ENCODE peak calls at places on chromosomes 1 and 21, in ten cellular contexts. One of them, this sample, is unnamed.

GRCh38 chr1:214438059-214438458 is 113.3 kb downstream of the PTPN14 start:
- DNase-seq in Peyer's patch: no peak
- DNase-seq in right lobe of liver: no peak
- DNase-seq in GM12891: no peak
- DNase-seq in breast epithelium: no peak
- DNase-seq in ovary: peak
- DNase-seq in stomach: no peak
- DNase-seq in tibial nerve: no peak
- DNase-seq in GM12892: no peak
- DNase-seq in transverse colon: no peak
- DNase-seq in this sample: no peak

GRCh38 chr21:35202431-35202830 is 153.3 kb upstream of the RUNX1 start:
- DNase-seq in Peyer's patch: no peak
- DNase-seq in GM12892: no peak
- DNase-seq in stomach: no peak
- DNase-seq in GM12891: no peak
- DNase-seq in breast epithelium: no peak
- DNase-seq in right lobe of liver: no peak
- DNase-seq in tibial nerve: no peak
- DNase-seq in ovary: no peak
- DNase-seq in transverse colon: no peak
- DNase-seq in this sample: no peak

GRCh38 chr1:184189361-184189760 is 137.8 kb downstream of the TSEN15 start:
- DNase-seq in breast epithelium: no peak
- DNase-seq in GM12892: no peak
- DNase-seq in stomach: no peak
- DNase-seq in ovary: no peak
- DNase-seq in transverse colon: no peak
- DNase-seq in tibial nerve: no peak
- DNase-seq in GM12891: no peak
- DNase-seq in right lobe of liver: no peak
- DNase-seq in Peyer's patch: no peak
- DNase-seq in this sample: no peak

GRCh38 chr1:24864409-24864808 is 65.7 kb downstream of the RUNX3 start:
- DNase-seq in transverse colon: peak
- DNase-seq in ovary: no peak
- DNase-seq in Peyer's patch: peak
- DNase-seq in tibial nerve: no peak
- DNase-seq in GM12891: no peak
- DNase-seq in breast epithelium: no peak
- DNase-seq in right lobe of liver: no peak
- DNase-seq in stomach: peak
- DNase-seq in GM12892: no peak
- DNase-seq in this sample: no peak

GRCh38 chr1:75135829-75136142 is 1.6 kb downstream of the LHX8 start:
- DNase-seq in tibial nerve: no peak
- DNase-seq in stomach: no peak
- DNase-seq in GM12891: no peak
- DNase-seq in ovary: no peak
- DNase-seq in right lobe of liver: no peak
- DNase-seq in breast epithelium: no peak
- DNase-seq in Peyer's patch: no peak
- DNase-seq in GM12892: no peak
- DNase-seq in transverse colon: no peak
- DNase-seq in this sample: no peak

GRCh38 chr1:1780598-1781525 is 2.6 kb upstream of the NADK start:
- DNase-seq in stomach: no peak
- DNase-seq in ovary: no peak
- DNase-seq in tibial nerve: no peak
- DNase-seq in Peyer's patch: no peak
- DNase-seq in breast epithelium: no peak
- DNase-seq in GM12891: no peak
- DNase-seq in transverse colon: no peak
- DNase-seq in right lobe of liver: peak
- DNase-seq in GM12892: no peak
- DNase-seq in this sample: no peak

GRCh38 chr1:47931395-47931794 is 65.8 kb downstream of the TRABD2B start:
- DNase-seq in GM12892: no peak
- DNase-seq in ovary: no peak
- DNase-seq in tibial nerve: no peak
- DNase-seq in stomach: peak
- DNase-seq in right lobe of liver: no peak
- DNase-seq in Peyer's patch: peak
- DNase-seq in GM12891: no peak
- DNase-seq in breast epithelium: no peak
- DNase-seq in transverse colon: peak
- DNase-seq in this sample: no peak

GRCh38 chr1:206555473-206555935 is 48.2 kb downstream of the RASSF5 start:
- DNase-seq in stomach: no peak
- DNase-seq in Peyer's patch: no peak
- DNase-seq in right lobe of liver: peak
- DNase-seq in GM12892: no peak
- DNase-seq in transverse colon: peak
- DNase-seq in tibial nerve: no peak
- DNase-seq in breast epithelium: peak
- DNase-seq in GM12891: no peak
- DNase-seq in ovary: peak
- DNase-seq in this sample: no peak

GRCh38 chr1:32997381-32997891 is 32.8 kb upstream of the RNF19B start:
- DNase-seq in right lobe of liver: no peak
- DNase-seq in ovary: no peak
- DNase-seq in Peyer's patch: no peak
- DNase-seq in tibial nerve: no peak
- DNase-seq in GM12891: no peak
- DNase-seq in stomach: no peak
- DNase-seq in GM12892: no peak
- DNase-seq in breast epithelium: no peak
- DNase-seq in transverse colon: no peak
- DNase-seq in this sample: no peak
- TF ChIP-seq POLR2A in right lobe of liver: no peak
- TF ChIP-seq POLR2A in ovary: no peak
- TF ChIP-seq POLR2A in Peyer's patch: no peak
- TF ChIP-seq POLR2A in tibial nerve: no peak
- TF ChIP-seq POLR2A in GM12891: no peak
- TF ChIP-seq POLR2A in stomach: no peak
- TF ChIP-seq POLR2A in GM12892: no peak
- TF ChIP-seq POLR2A in breast epithelium: no peak
- TF ChIP-seq POLR2A in transverse colon: no peak
- TF ChIP-seq POLR2A in this sample: no peak

DNA sequence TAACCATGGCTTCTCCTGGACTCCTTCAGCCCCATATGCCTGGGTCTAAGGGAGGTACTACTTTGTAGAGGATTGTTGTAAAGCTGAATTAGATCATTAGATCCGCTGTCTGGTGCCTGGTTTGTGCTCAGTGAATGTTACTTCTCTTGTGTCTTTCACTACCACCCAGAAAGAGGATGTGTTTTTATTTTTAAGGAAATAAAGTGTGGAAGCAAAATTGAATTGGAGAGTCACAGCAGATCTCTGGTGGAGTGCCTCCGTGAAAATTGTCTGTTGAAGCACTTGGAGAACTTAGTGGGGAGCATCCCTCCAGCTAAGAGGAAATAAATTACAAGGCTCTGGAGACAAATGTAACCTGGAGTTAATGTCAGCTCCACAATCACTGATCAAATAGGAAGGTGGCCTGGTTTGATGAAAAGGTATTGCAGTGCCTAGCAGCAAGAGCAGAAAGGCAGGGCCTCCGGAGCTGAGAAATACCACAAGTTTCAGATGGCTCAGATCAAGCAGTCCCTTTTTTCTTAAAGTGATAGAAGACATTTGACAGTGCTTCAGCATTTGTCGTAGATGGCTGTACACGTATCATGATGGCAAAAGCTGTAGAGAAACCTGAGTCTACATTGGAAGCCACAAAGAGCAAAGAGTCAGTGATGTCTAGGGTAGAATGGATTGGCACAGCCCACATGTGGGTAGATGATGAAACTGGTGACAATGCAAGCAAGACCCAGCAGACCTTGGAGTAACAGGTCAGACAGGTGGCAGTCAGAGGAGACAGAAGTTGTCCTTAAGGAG is 101.5 kb upstream of the ARTN start:
- DNase-seq in tibial nerve: no peak
- DNase-seq in right lobe of liver: no peak
- DNase-seq in GM12892: no peak
- DNase-seq in GM12891: no peak
- DNase-seq in transverse colon: no peak
- DNase-seq in stomach: no peak
- DNase-seq in ovary: no peak
- DNase-seq in breast epithelium: no peak
- DNase-seq in Peyer's patch: no peak
- DNase-seq in this sample: no peak
- TF ChIP-seq POLR2A in tibial nerve: no peak
- TF ChIP-seq POLR2A in right lobe of liver: no peak
- TF ChIP-seq POLR2A in GM12892: no peak
- TF ChIP-seq POLR2A in GM12891: no peak
- TF ChIP-seq POLR2A in transverse colon: no peak
- TF ChIP-seq POLR2A in stomach: no peak
- TF ChIP-seq POLR2A in ovary: no peak
- TF ChIP-seq POLR2A in breast epithelium: no peak
- TF ChIP-seq POLR2A in Peyer's patch: no peak
- TF ChIP-seq POLR2A in this sample: no peak

GRCh38 chr1:66562561-66562960 is 28.6 kb downstream of the SGIP1 start:
- DNase-seq in GM12892: no peak
- DNase-seq in GM12891: no peak
- DNase-seq in transverse colon: no peak
- DNase-seq in tibial nerve: no peak
- DNase-seq in stomach: no peak
- DNase-seq in ovary: no peak
- DNase-seq in breast epithelium: no peak
- DNase-seq in Peyer's patch: no peak
- DNase-seq in right lobe of liver: no peak
- DNase-seq in this sample: no peak

GRCh38 chr1:66559517-66559916 is 25.6 kb downstream of the SGIP1 start:
- DNase-seq in GM12892: no peak
- DNase-seq in ovary: no peak
- DNase-seq in stomach: no peak
- DNase-seq in GM12891: no peak
- DNase-seq in Peyer's patch: no peak
- DNase-seq in breast epithelium: no peak
- DNase-seq in right lobe of liver: no peak
- DNase-seq in tibial nerve: no peak
- DNase-seq in transverse colon: no peak
- DNase-seq in this sample: no peak

GRCh38 chr1:66564250-66564649 is 30.3 kb downstream of the SGIP1 start:
- DNase-seq in GM12892: no peak
- DNase-seq in GM12891: no peak
- DNase-seq in tibial nerve: no peak
- DNase-seq in right lobe of liver: no peak
- DNase-seq in Peyer's patch: no peak
- DNase-seq in breast epithelium: no peak
- DNase-seq in ovary: no peak
- DNase-seq in transverse colon: no peak
- DNase-seq in stomach: no peak
- DNase-seq in this sample: no peak

DNA sequence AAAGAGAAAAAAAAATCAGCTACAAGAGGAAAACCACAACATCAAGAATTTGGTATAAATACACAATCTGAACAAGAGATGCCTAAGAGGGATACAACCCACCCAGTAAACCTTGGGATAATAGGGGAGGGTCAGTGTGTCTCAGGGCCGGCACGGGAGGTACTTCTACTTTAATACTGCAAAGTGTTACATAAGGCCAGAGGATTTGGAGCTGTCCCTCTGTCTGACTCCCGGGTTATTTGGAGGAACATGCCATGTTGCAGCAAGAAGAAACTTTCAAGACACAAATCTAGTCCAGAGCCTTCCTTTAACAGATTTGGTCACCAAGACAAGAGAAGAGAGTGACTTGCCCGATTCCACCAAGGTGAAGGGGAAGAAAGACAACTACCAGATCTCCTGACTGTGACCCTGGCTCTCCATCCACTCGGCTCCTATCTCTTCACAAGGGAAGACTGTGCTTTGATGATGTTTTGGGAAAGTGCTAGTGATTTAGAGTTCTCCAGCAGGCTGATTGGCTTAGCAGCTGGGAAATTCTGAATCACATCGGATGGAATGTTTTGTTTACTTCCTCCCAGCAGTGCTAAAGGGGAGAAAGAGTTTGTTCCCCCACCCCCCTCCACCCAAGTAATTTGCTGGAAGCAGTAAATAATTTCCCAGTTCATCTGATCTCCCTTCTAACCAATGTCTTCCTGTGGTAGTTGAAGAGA is 29.3 kb downstream of the SGIP1 start:
- DNase-seq in breast epithelium: no peak
- DNase-seq in right lobe of liver: no peak
- DNase-seq in transverse colon: peak
- DNase-seq in stomach: no peak
- DNase-seq in ovary: peak
- DNase-seq in GM12892: no peak
- DNase-seq in Peyer's patch: no peak
- DNase-seq in tibial nerve: no peak
- DNase-seq in GM12891: no peak
- DNase-seq in this sample: no peak
- TF ChIP-seq POLR2A in breast epithelium: no peak
- TF ChIP-seq POLR2A in right lobe of liver: no peak
- TF ChIP-seq POLR2A in transverse colon: no peak
- TF ChIP-seq POLR2A in stomach: no peak
- TF ChIP-seq POLR2A in ovary: no peak
- TF ChIP-seq POLR2A in GM12892: no peak
- TF ChIP-seq POLR2A in Peyer's patch: no peak
- TF ChIP-seq POLR2A in tibial nerve: no peak
- TF ChIP-seq POLR2A in GM12891: no peak
- TF ChIP-seq POLR2A in this sample: no peak

GRCh38 chr21:45555251-45555556 is 13.0 kb upstream of the SLC19A1 start:
- DNase-seq in GM12891: no peak
- DNase-seq in right lobe of liver: no peak
- DNase-seq in ovary: no peak
- DNase-seq in Peyer's patch: no peak
- DNase-seq in tibial nerve: no peak
- DNase-seq in stomach: no peak
- DNase-seq in GM12892: no peak
- DNase-seq in breast epithelium: no peak
- DNase-seq in transverse colon: no peak
- DNase-seq in this sample: no peak

GRCh38 chr21:45552696-45553391 is 10.6 kb upstream of the SLC19A1 start:
- DNase-seq in right lobe of liver: peak
- DNase-seq in transverse colon: no peak
- DNase-seq in GM12891: no peak
- DNase-seq in GM12892: no peak
- DNase-seq in Peyer's patch: peak
- DNase-seq in ovary: no peak
- DNase-seq in stomach: no peak
- DNase-seq in tibial nerve: no peak
- DNase-seq in breast epithelium: no peak
- DNase-seq in this sample: peak

GRCh38 chr21:45556302-45556644 is 14.0 kb upstream of the SLC19A1 start:
- DNase-seq in tibial nerve: no peak
- DNase-seq in GM12892: no peak
- DNase-seq in stomach: no peak
- DNase-seq in transverse colon: no peak
- DNase-seq in GM12891: no peak
- DNase-seq in Peyer's patch: no peak
- DNase-seq in breast epithelium: no peak
- DNase-seq in right lobe of liver: no peak
- DNase-seq in ovary: no peak
- DNase-seq in this sample: no peak

GRCh38 chr21:45555557-45556301 is 13.5 kb upstream of the SLC19A1 start:
- DNase-seq in GM12892: peak
- DNase-seq in transverse colon: peak
- DNase-seq in right lobe of liver: peak
- DNase-seq in ovary: peak
- DNase-seq in breast epithelium: peak
- DNase-seq in GM12891: peak
- DNase-seq in stomach: peak
- DNase-seq in tibial nerve: peak
- DNase-seq in Peyer's patch: peak
- DNase-seq in this sample: no peak

DNA sequence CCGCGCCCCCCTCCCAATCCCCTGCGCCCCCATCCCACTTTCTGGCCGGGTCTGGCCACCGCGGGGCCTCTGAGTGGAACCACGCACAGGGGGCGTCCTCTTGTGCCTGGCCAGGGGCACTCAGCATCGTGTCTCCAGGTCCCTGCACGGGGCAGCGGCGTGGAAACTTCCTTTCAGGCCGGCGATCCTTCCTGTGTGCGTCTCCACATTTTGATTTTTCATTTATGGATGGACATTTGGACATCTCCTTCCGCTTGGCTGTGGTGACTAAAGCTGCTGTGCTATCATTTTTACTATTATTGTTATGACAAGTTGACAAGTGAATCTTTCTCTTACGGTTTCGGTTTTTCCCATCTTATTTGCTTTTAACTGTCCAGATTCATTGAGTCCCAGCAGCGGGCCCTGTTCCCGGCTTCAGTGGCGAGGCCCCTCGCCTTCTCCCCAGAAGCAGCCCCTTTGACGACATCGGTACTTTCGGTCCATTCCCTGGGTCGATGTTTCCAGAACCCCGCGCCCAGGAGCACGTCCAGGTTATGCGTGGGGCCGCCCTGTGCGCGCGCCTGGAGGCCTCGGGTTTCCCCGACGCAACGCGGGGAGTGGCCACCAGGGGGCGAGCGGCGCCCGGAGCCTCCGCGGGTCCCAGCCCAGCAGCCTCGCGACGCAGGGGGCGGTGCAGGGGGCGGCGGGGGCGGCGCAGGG is 12.4 kb upstream of the SLC19A1 start:
- DNase-seq in GM12892: peak
- DNase-seq in tibial nerve: peak
- DNase-seq in GM12891: peak
- DNase-seq in transverse colon: peak
- DNase-seq in right lobe of liver: peak
- DNase-seq in stomach: peak
- DNase-seq in ovary: peak
- DNase-seq in Peyer's patch: peak
- DNase-seq in breast epithelium: peak
- DNase-seq in this sample: peak
- TF ChIP-seq POLR2A in GM12892: no peak
- TF ChIP-seq POLR2A in tibial nerve: peak
- TF ChIP-seq POLR2A in GM12891: no peak
- TF ChIP-seq POLR2A in transverse colon: no peak
- TF ChIP-seq POLR2A in right lobe of liver: peak
- TF ChIP-seq POLR2A in stomach: no peak
- TF ChIP-seq POLR2A in ovary: peak
- TF ChIP-seq POLR2A in Peyer's patch: peak
- TF ChIP-seq POLR2A in breast epithelium: no peak
- TF ChIP-seq POLR2A in this sample: no peak